ENCODE peak calls at places on chromosomes 4 and X, in ten cellular contexts. T, U, S, W, K, O, J, Z, A and C are unnamed samples.

GRCh38 chrX:153768311-153769157 is 4.5 kb downstream of the PLXNB3 start:
- DNase-seq in T (no peak), U (no peak), S (no peak), W (no peak), K (no peak), O (no peak), J (no peak), Z (no peak), A (no peak), C (no peak)

GRCh38 chrX:13598877-13599276 is 29.5 kb downstream of the EGFL6 start:
- DNase-seq in T (no peak), U (no peak), S (peak), W (no peak), K (peak), O (no peak), J (peak), Z (no peak), A (no peak), C (no peak)

GRCh38 chrX:133973704-133974103 is 11.7 kb downstream of the GPC3 start:
- DNase-seq in T (no peak), U (no peak), S (no peak), W (no peak), K (no peak), O (no peak), J (no peak), Z (no peak), A (no peak), C (no peak)

GRCh38 chrX:150084474-150085229 is 146.4 kb upstream of the EOLA2 start:
- DNase-seq in T (no peak), U (no peak), S (peak), W (no peak), K (no peak), O (no peak), J (peak), Z (peak), A (no peak), C (peak)

GRCh38 chrX:13430136-13430827 is 110.4 kb upstream of the ATXN3L start:
- DNase-seq in T (no peak), U (no peak), S (peak), W (no peak), K (no peak), O (no peak), J (peak), Z (no peak), A (no peak), C (peak)

GRCh38 chr4:140875751-140876389 is 119.7 kb upstream of the TBC1D9 start:
- DNase-seq in T (no peak), U (no peak), S (no peak), W (no peak), K (no peak), O (no peak), J (no peak), Z (no peak), A (no peak), C (no peak)

GRCh38 chrX:48086119-48086518 is 14.7 kb upstream of the ZNF630 start:
- DNase-seq in T (no peak), U (no peak), S (no peak), W (no peak), K (no peak), O (no peak), J (peak), Z (no peak), A (no peak), C (no peak)

GRCh38 chr4:78990938-78991810 is 51.9 kb upstream of the PAQR3 start:
- DNase-seq in T (no peak), U (no peak), S (no peak), W (no peak), K (no peak), O (no peak), J (no peak), Z (no peak), A (no peak), C (no peak)

GRCh38 chrX:41522071-41522470 is 74.9 kb downstream of the NYX start:
- DNase-seq in T (no peak), U (no peak), S (no peak), W (no peak), K (no peak), O (no peak), J (no peak), Z (no peak), A (no peak), C (no peak)

GRCh38 chrX:39821011-39821708 is 276.6 kb downstream of the BCOR start:
- DNase-seq in T (no peak), U (no peak), S (no peak), W (no peak), K (peak), O (peak), J (no peak), Z (no peak), A (peak), C (no peak)

GRCh38 chrX:12965390-12965940 is 9.4 kb upstream of the TMSB4X start:
- DNase-seq in T (no peak), U (no peak), S (no peak), W (no peak), K (no peak), O (no peak), J (no peak), Z (no peak), A (no peak), C (no peak)

GRCh38 chr4:145099653-145100052 is 1.5 kb downstream of the ABCE1 start:
- DNase-seq in T (no peak), U (no peak), S (no peak), W (no peak), K (no peak), O (no peak), J (peak), Z (no peak), A (no peak), C (peak)

GRCh38 chrX:106437407-106437806 is 174.4 kb upstream of the RADX start:
- DNase-seq in T (no peak), U (no peak), S (no peak), W (no peak), K (no peak), O (no peak), J (no peak), Z (no peak), A (no peak), C (no peak)

GRCh38 chr4:72375050-72375736 is 193.8 kb downstream of the ADAMTS3 start:
- DNase-seq in T (no peak), U (no peak), S (peak), W (no peak), K (no peak), O (no peak), J (peak), Z (no peak), A (no peak), C (peak)

GRCh38 chrX:75118296-75118695 is 37.8 kb downstream of the ABCB7 start:
- DNase-seq in T (no peak), U (no peak), S (no peak), W (no peak), K (no peak), O (no peak), J (no peak), Z (no peak), A (no peak), C (no peak)

GRCh38 chr4:75653845-75654503 is 19.2 kb downstream of the G3BP2 start:
- DNase-seq in T (no peak), U (no peak), S (peak), W (no peak), K (no peak), O (no peak), J (peak), Z (no peak), A (no peak), C (peak)

GRCh38 chrX:54824722-54825121 is 17.2 kb downstream of the MAGED2 start:
- DNase-seq in T (no peak), U (no peak), S (no peak), W (no peak), K (no peak), O (no peak), J (no peak), Z (no peak), A (no peak), C (no peak)

GRCh38 chr4:70801265-70801809 is 38.4 kb downstream of the GRSF1 start:
- DNase-seq in T (no peak), U (no peak), S (no peak), W (no peak), K (no peak), O (no peak), J (no peak), Z (no peak), A (no peak), C (no peak)

GRCh38 chrX:155148724-155149537 is 67.3 kb upstream of the VBP1 start:
- DNase-seq in T (peak), U (no peak), S (peak), W (peak), K (peak), O (peak), J (peak), Z (no peak), A (no peak), C (no peak)

GRCh38 chr4:5635826-5636196 is 72.5 kb downstream of the EVC2 start:
- DNase-seq in T (no peak), U (no peak), S (peak), W (no peak), K (no peak), O (no peak), J (peak), Z (no peak), A (no peak), C (peak)

GRCh38 chr4:67035986-67036385 is 509.3 kb downstream of the CENPC start:
- DNase-seq in T (no peak), U (no peak), S (no peak), W (no peak), K (no peak), O (no peak), J (peak), Z (no peak), A (no peak), C (peak)

GRCh38 chrX:47514553-47515235 is 31.7 kb upstream of the ZNF41 start:
- DNase-seq in T (no peak), U (no peak), S (peak), W (no peak), K (no peak), O (no peak), J (peak), Z (no peak), A (no peak), C (peak)

GRCh38 chr4:111454961-111455360 is 690.3 kb upstream of the FAM241A start:
- DNase-seq in T (no peak), U (peak), S (no peak), W (no peak), K (peak), O (no peak), J (no peak), Z (no peak), A (no peak), C (no peak)

GRCh38 chrX:29531336-29531735 is 684.0 kb upstream of the MAGEB2 start:
- DNase-seq in T (no peak), U (no peak), S (no peak), W (no peak), K (no peak), O (no peak), J (no peak), Z (no peak), A (no peak), C (no peak)

GRCh38 chrX:11724122-11725017 is 33.7 kb upstream of the MSL3 start:
- DNase-seq in T (peak), U (no peak), S (peak), W (no peak), K (no peak), O (peak), J (peak), Z (no peak), A (no peak), C (peak)

GRCh38 chr4:20095805-20096541 is 155.7 kb upstream of the SLIT2 start:
- DNase-seq in T (no peak), U (no peak), S (no peak), W (no peak), K (no peak), O (no peak), J (no peak), Z (no peak), A (no peak), C (no peak)

GRCh38 chrX:154096140-154097002 is 1.1 kb downstream of the MECP2 start:
- DNase-seq in T (peak), U (no peak), S (peak), W (no peak), K (no peak), O (no peak), J (peak), Z (no peak), A (no peak), C (no peak)

GRCh38 chr4:176791591-176792347 is 953 bp downstream of the VEGFC start:
- DNase-seq in T (no peak), U (peak), S (peak), W (no peak), K (peak), O (peak), J (peak), Z (no peak), A (no peak), C (peak)

GRCh38 chr4:48909697-48910096 is 3.1 kb upstream of the OCIAD2 start:
- DNase-seq in T (no peak), U (no peak), S (peak), W (peak), K (no peak), O (no peak), J (peak), Z (peak), A (no peak), C (peak)